ENCODE peak calls at places on chromosomes 6 and 20, in eight cellular contexts. J is cardiac muscle cell; I is right lobe of liver; R is CD4-positive, alpha-beta T cell; Z is MM.1S; T is ovary; H is A549; A is Karpas-422. Y is an unnamed sample.

GRCh38 chr6:154923199-154923869 is 71.8 kb upstream of the TIAM2 start:
- DNase-seq in H (no peak), A (no peak), R (no peak), J (no peak), I (no peak), Z (no peak), T (no peak), Y (no peak)

GRCh38 chr6:51753635-51754034 is 333.8 kb downstream of the PKHD1 start:
- DNase-seq in J (peak), I (no peak), R (no peak), Z (no peak), T (no peak), A (peak), H (no peak), Y (no peak)

GRCh38 chr6:99151634-99152344 is 197.7 kb downstream of the FAXC start:
- DNase-seq in R (no peak), A (peak), Z (peak), T (no peak), J (peak), I (peak), H (peak), Y (no peak)

GRCh38 chr20:44450279-44450937 is 25.3 kb upstream of the TTPAL start:
- DNase-seq in I (peak), Z (no peak), J (no peak), R (no peak), H (no peak), A (no peak), T (no peak), Y (no peak)

GRCh38 chr6:166969390-166970002 is 13.1 kb upstream of the RNASET2 start:
- DNase-seq in J (no peak), Z (no peak), H (no peak), R (no peak), A (no peak), T (no peak), I (no peak), Y (no peak)

GRCh38 chr20:46056970-46057855 is 28.2 kb downstream of the SLC12A5 start:
- DNase-seq in R (no peak), T (peak), Z (no peak), H (no peak), J (peak), A (no peak), I (no peak), Y (no peak)

GRCh38 chr20:38196016-38196415 is 30.9 kb upstream of the TGM2 start:
- DNase-seq in H (no peak), R (no peak), A (no peak), I (no peak), J (no peak), Z (no peak), T (no peak), Y (no peak)

GRCh38 chr20:9035129-9035528 is 33.8 kb upstream of the PLCB4 start:
- DNase-seq in Z (no peak), J (no peak), I (no peak), H (peak), A (no peak), R (no peak), T (no peak), Y (no peak)

GRCh38 chr6:37303891-37304503 is 46.1 kb upstream of the TMEM217 start:
- DNase-seq in J (peak), R (no peak), Z (peak), H (peak), I (no peak), A (peak), T (no peak), Y (no peak)

GRCh38 chr6:150711584-150712501 is 112.2 kb downstream of the PLEKHG1 start:
- DNase-seq in J (no peak), I (peak), A (no peak), Z (no peak), H (no peak), R (no peak), T (peak), Y (no peak)

GRCh38 chr6:135651964-135652755 is 154.6 kb upstream of the AHI1 start:
- DNase-seq in H (no peak), A (no peak), T (no peak), R (no peak), J (no peak), I (no peak), Z (peak), Y (no peak)

GRCh38 chr6:167734662-167735497 is 91.8 kb upstream of the AFDN start:
- DNase-seq in R (no peak), Z (no peak), A (no peak), T (peak), H (no peak), J (no peak), I (no peak), Y (no peak)

GRCh38 chr20:9147553-9148024 is 78.7 kb downstream of the PLCB4 start:
- DNase-seq in A (no peak), I (no peak), H (peak), Z (no peak), T (no peak), R (no peak), J (no peak), Y (no peak)

GRCh38 chr6:85678000-85678601 is 35.4 kb upstream of the SYNCRIP start:
- DNase-seq in R (no peak), H (no peak), J (no peak), A (no peak), T (no peak), I (no peak), Z (no peak), Y (no peak)

GRCh38 chr6:142331075-142331551 is 29.3 kb downstream of the ADGRG6 start:
- DNase-seq in J (no peak), H (no peak), Z (no peak), T (no peak), A (no peak), I (no peak), R (no peak), Y (no peak)

GRCh38 chr6:5151295-5151954 is 66.3 kb downstream of the PPP1R3G start:
- DNase-seq in H (no peak), I (no peak), J (no peak), Z (no peak), T (no peak), A (no peak), R (no peak), Y (no peak)
- H3K27ac ChIP-seq in H (no peak), I (no peak), J (no peak), Z (no peak), T (no peak), A (no peak), R (no peak), Y (no peak)

GRCh38 chr6:111481836-111482235 is 1.2 kb downstream of the REV3L start:
- DNase-seq in I (no peak), A (no peak), H (peak), R (no peak), J (peak), T (no peak), Z (no peak), Y (no peak)

GRCh38 chr6:111483736-111484654 is 977 bp upstream of the REV3L start:
- DNase-seq in Z (peak), R (no peak), I (peak), A (peak), T (peak), J (peak), H (peak), Y (peak)

GRCh38 chr6:111482959-111483735 is at the start of gene REV3L:
- DNase-seq in H (peak), I (peak), T (peak), R (peak), J (peak), A (peak), Z (peak), Y (peak)

GRCh38 chr6:111480988-111481830 is 1.8 kb downstream of the REV3L start:
- DNase-seq in R (no peak), A (peak), T (no peak), Z (no peak), H (no peak), J (no peak), I (no peak), Y (no peak)

DNA sequence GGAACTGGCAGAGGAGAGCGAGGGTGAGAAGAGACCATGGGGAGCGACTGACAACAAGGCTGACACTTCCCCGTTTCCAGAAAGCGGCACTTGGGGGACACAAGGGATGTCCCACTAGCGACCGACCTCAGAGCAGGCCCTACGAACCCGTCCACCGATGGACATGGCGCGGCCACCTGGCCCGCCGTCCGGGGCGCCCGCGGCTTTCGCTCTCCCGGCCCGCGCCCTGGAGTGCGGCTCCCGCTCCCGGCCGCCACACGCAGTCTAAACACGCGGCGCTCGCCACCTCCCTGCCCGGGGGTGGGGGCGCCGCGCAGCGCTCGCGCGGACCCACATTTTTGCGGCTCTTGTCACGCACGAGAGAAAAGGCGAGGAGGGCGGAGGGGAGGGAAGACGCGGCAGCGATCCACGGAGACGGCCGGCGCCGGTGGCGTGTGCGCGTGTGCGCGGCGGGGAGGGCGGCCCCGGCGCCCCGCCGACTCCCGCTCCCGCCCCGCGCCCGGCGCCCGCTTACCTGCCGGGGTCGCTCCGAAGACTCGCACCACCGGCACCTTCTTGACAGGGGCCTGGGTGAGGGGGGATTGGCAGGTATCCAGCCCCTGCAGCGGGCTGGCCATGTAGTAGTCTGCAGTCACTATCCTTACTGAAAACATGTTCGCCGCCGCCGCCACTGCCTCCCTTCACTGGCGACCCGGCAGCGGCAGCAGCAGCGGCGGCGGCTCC is 621 bp downstream of the REV3L start:
- DNase-seq in Z (peak), H (no peak), J (peak), T (peak), I (peak), R (peak), A (peak), Y (peak)
- H3K27ac ChIP-seq in Z (peak), H (peak), J (peak), T (peak), I (peak), R (peak), A (peak), Y (peak)

GRCh38 chr20:40970218-40970617 is 58.4 kb upstream of the TOP1 start:
- DNase-seq in R (no peak), H (no peak), J (no peak), I (no peak), Z (no peak), A (no peak), T (no peak), Y (no peak)
- H3K27ac ChIP-seq in R (no peak), H (no peak), J (no peak), I (no peak), Z (no peak), A (no peak), T (no peak), Y (no peak)

GRCh38 chr20:59597240-59597639 is 7.1 kb upstream of the PHACTR3 start:
- DNase-seq in T (no peak), Z (no peak), I (no peak), R (no peak), J (no peak), A (no peak), H (no peak), Y (no peak)

GRCh38 chr20:59600472-59600871 is 3.9 kb upstream of the PHACTR3 start:
- DNase-seq in T (no peak), Z (no peak), J (no peak), I (no peak), R (no peak), H (no peak), A (no peak), Y (no peak)

GRCh38 chr20:59599941-59600340 is 4.4 kb upstream of the PHACTR3 start:
- DNase-seq in I (no peak), H (no peak), A (no peak), T (no peak), J (no peak), R (no peak), Z (no peak), Y (no peak)

GRCh38 chr20:59596690-59597089 is 7.7 kb upstream of the PHACTR3 start:
- DNase-seq in T (no peak), J (no peak), A (no peak), I (no peak), R (no peak), Z (no peak), H (no peak), Y (no peak)

GRCh38 chr20:59598625-59599310 is 5.6 kb upstream of the PHACTR3 start:
- DNase-seq in T (no peak), J (peak), R (no peak), H (peak), I (no peak), Z (peak), A (peak), Y (peak)
- H3K27ac ChIP-seq in T (no peak), J (no peak), R (no peak), H (no peak), I (no peak), Z (no peak), A (no peak), Y (no peak)

DNA sequence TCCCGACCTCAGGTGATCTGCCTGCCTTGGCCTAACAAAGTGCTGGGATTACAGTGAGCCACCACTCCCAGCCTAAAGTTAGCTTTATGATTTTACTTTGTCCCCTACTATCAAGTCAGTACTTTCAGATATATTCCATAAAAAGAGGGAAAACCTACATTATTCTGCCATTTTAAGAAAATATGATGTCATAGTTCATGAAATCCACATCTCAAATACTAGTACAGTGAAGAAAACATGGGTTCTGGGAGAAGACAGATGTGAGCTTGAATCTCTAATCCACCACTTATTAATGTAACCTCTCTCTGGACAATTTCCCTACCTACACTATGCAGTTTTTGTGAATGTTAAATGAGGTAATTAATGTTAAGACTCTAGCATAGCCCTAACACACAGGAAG is 74.5 kb downstream of the PDE10A start:
- DNase-seq in A (no peak), I (no peak), Z (no peak), H (no peak), R (no peak), T (no peak), J (no peak), Y (no peak)
- H3K27ac ChIP-seq in A (no peak), I (no peak), Z (no peak), H (no peak), R (no peak), T (no peak), J (no peak), Y (no peak)

GRCh38 chr20:62588458-62589149 is 53.7 kb upstream of the SLCO4A1 start:
- DNase-seq in Z (no peak), H (no peak), T (no peak), A (no peak), J (no peak), I (no peak), R (no peak), Y (no peak)
- H3K27ac ChIP-seq in Z (no peak), H (no peak), T (no peak), A (no peak), J (no peak), I (no peak), R (no peak), Y (no peak)

GRCh38 chr6:158757753-158758090 is 61.4 kb downstream of the EZR start:
- DNase-seq in H (no peak), R (no peak), J (no peak), Z (no peak), I (no peak), A (no peak), T (no peak), Y (no peak)

GRCh38 chr6:158759966-158760617 is 59.1 kb downstream of the EZR start:
- DNase-seq in R (no peak), H (no peak), A (peak), Z (no peak), I (no peak), J (no peak), T (peak), Y (no peak)

GRCh38 chr6:158758941-158759479 is 60.2 kb downstream of the EZR start:
- DNase-seq in H (no peak), R (no peak), T (peak), I (no peak), A (no peak), J (no peak), Z (no peak), Y (no peak)

GRCh38 chr6:158756977-158757752 is 62.0 kb downstream of the EZR start:
- DNase-seq in H (no peak), J (no peak), Z (no peak), I (no peak), R (no peak), T (no peak), A (no peak), Y (no peak)

DNA sequence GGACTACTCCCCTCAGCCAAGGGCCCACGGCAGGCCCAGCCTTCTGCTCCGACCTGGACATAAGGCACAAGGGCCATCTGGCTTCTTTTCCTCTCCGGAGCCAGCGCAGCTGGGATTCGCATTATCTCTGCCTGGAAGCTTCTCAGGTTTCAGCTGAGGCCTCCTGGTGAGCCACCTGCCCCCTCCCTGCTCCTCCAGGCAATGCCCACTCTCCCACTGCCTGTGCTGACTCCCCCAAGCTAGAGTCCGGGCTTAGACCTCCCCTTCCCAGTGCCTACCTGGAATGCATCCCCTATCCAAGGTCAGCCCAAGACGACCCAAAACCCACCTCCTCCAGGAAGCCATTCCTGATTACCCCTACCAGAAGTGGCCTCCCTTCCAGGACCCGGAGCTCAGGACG is 60.7 kb downstream of the EZR start:
- DNase-seq in H (no peak), A (no peak), J (peak), I (no peak), T (no peak), R (no peak), Z (no peak), Y (no peak)
- H3K27ac ChIP-seq in H (no peak), A (no peak), J (peak), I (no peak), T (no peak), R (no peak), Z (no peak), Y (no peak)

GRCh38 chr6:39508513-39508912 is 186.0 kb upstream of the KCNK16 start:
- DNase-seq in Z (no peak), J (no peak), R (no peak), H (no peak), I (no peak), A (no peak), T (no peak), Y (no peak)
- H3K27ac ChIP-seq in Z (no peak), J (no peak), R (no peak), H (no peak), I (no peak), A (no peak), T (no peak), Y (no peak)

GRCh38 chr6:11357285-11357684 is 124.8 kb upstream of the NEDD9 start:
- DNase-seq in J (no peak), I (no peak), R (no peak), H (no peak), T (no peak), Z (no peak), A (no peak), Y (no peak)
- H3K27ac ChIP-seq in J (no peak), I (peak), R (no peak), H (no peak), T (no peak), Z (no peak), A (no peak), Y (no peak)

Y was measured in CD8-positive, alpha-beta T cell.